ENCODE peak calls at places on chromosome 2, in five cellular contexts. D is GM12878, V is H1, P is HepG2, C is K562. M is an unnamed sample.

GRCh38 chr2:207473203-207473865 is 56.4 kb upstream of the CREB1 start:
- DNase-seq in D (peak; percentile 30), V (peak; percentile 44), P (peak; percentile 30), C (no peak), M (peak; percentile 51)

GRCh38 chr2:168175469-168175868 is 71.9 kb downstream of the STK39 start:
- DNase-seq in D (no peak), V (no peak), P (no peak), C (no peak), M (no peak)

GRCh38 chr2:127173073-127173472 is 47.0 kb downstream of the CYP27C1 start:
- DNase-seq in D (no peak), V (no peak), P (no peak), C (no peak), M (no peak)

GRCh38 chr2:38499921-38500634 is 102.7 kb downstream of the HNRNPLL start:
- DNase-seq in D (no peak), V (no peak), P (no peak), C (no peak), M (no peak)

GRCh38 chr2:88737385-88737784 is 45.9 kb downstream of the RPIA start:
- DNase-seq in D (no peak), V (no peak), P (no peak), C (no peak), M (no peak)

GRCh38 chr2:110101280-110101844 is 14.3 kb downstream of the MALL start:
- DNase-seq in D (no peak), V (peak; percentile 27), P (peak; percentile 77), C (no peak), M (peak; percentile 84)

GRCh38 chr2:112713926-112714325 is 6.9 kb upstream of the NT5DC4 start:
- DNase-seq in D (no peak), V (no peak), P (no peak), C (no peak), M (no peak)

GRCh38 chr2:183964565-183964964 is 633.8 kb upstream of the ZNF804A start:
- DNase-seq in D (no peak), V (no peak), P (no peak), C (no peak), M (no peak)

GRCh38 chr2:225103737-225104141 is 61.5 kb upstream of the DOCK10 start:
- DNase-seq in D (no peak), V (no peak), P (no peak), C (no peak), M (no peak)

GRCh38 chr2:29706171-29706690 is 215.2 kb downstream of the ALK start:
- DNase-seq in D (no peak), V (no peak), P (no peak), C (no peak), M (no peak)

GRCh38 chr2:217707116-217707742 is 295.6 kb downstream of the TNS1 start:
- DNase-seq in D (no peak), V (no peak), P (no peak), C (no peak), M (no peak)

GRCh38 chr2:231947694-231948093 is 13.8 kb upstream of the DIS3L2 start:
- DNase-seq in D (no peak), V (no peak), P (no peak), C (no peak), M (no peak)

GRCh38 chr2:53202063-53202462 is 565.5 kb upstream of the CHAC2 start:
- DNase-seq in D (no peak), V (no peak), P (peak; percentile 25), C (no peak), M (no peak)

GRCh38 chr2:177675256-177676220 is 283.0 kb downstream of the AGPS start:
- DNase-seq in D (no peak), V (no peak), P (no peak), C (no peak), M (no peak)

GRCh38 chr2:36361396-36361795 is 5.8 kb downstream of the CRIM1 start:
- DNase-seq in D (no peak), V (no peak), P (no peak), C (no peak), M (no peak)

GRCh38 chr2:231464576-231465540 is 574 bp upstream of the NCL start:
- DNase-seq in D (no peak), V (peak; percentile 89), P (peak; percentile 30), C (peak; percentile 88), M (peak; percentile 98)

GRCh38 chr2:152564754-152565551 is 152.3 kb downstream of the PRPF40A start:
- DNase-seq in D (peak; percentile 70), V (no peak), P (no peak), C (no peak), M (no peak)

GRCh38 chr2:230762317-230762896 is 49.8 kb downstream of the CAB39 start:
- DNase-seq in D (no peak), V (peak; percentile 10), P (peak; percentile 65), C (peak; percentile 20), M (peak; percentile 50)

GRCh38 chr2:76157531-76157930 is 446.8 kb upstream of the GCFC2 start:
- DNase-seq in D (no peak), V (no peak), P (no peak), C (no peak), M (no peak)

GRCh38 chr2:23618696-23619530 is 233.9 kb downstream of the KLHL29 start:
- DNase-seq in D (no peak), V (no peak), P (no peak), C (no peak), M (peak; percentile 82)

GRCh38 chr2:23616630-23617029 is 231.7 kb downstream of the KLHL29 start:
- DNase-seq in D (no peak), V (no peak), P (no peak), C (no peak), M (no peak)

GRCh38 chr2:23618265-23618664 is 233.3 kb downstream of the KLHL29 start:
- DNase-seq in D (no peak), V (no peak), P (no peak), C (no peak), M (no peak)

GRCh38 chr2:23617817-23618216 is 232.8 kb downstream of the KLHL29 start:
- DNase-seq in D (no peak), V (no peak), P (no peak), C (no peak), M (no peak)

DNA sequence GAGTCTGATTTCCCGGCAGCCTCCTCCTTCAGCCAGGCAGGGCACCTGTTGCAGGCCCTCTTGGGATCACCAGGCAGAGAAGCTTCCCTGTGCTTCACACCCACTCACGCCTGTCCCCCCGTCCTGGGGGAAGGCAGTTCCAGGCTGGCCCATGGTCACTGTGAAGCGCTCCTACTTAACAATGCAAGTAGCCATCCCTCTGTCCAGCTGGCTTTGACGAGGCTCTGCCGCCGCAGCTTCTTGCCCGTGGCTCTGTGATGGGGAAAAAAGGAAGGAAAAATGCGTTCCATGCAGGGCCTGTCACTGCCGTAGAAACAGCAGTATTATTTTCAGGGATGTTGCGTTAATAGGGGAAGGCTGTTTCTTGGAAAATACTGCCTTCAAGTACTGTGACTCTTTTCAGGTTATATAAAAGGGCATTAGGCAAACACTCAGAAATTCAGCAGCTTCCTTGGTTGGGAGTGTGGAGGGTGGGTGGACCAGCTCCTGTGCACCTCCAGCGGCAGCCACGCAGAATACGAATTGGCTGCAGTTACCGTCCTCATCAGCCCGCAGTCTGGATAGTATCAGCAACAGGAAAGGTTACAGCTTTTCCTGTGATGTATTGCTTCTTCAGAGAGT is 232.3 kb downstream of the KLHL29 start:
- DNase-seq in D (no peak), V (no peak), P (no peak), C (no peak), M (no peak)
- H3K4me3 ChIP-seq in D (no peak overlapping the region), V (no peak overlapping the region), P (no peak overlapping the region), C (no peak overlapping the region), M (no peak overlapping the region)

DNA sequence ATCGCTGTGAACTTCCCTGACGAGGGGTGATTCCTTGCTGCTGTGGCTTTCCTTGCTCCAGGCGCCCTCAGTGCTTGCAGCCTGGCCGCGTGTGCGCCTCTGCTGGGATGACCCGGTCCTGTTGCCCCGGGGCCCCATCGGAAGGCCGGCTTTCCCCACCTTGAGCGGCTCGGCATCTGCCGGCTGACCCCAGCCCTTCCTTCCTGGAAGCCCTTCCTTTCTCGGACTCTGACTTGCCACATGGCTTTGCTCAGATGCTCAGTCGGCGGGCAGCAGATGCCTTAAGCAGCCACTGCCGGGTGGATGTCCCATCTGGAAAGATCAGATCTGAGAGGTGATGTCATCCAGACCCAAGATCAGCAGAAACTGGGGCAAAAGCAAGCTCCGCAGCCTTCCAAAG is 100.5 kb upstream of the ODC1 start:
- DNase-seq in D (no peak), V (no peak), P (no peak), C (no peak), M (peak; percentile 93)
- TF ChIP-seq TAF1 in D (no peak), V (no peak), P (no peak), C (no peak), M (no peak)

DNA sequence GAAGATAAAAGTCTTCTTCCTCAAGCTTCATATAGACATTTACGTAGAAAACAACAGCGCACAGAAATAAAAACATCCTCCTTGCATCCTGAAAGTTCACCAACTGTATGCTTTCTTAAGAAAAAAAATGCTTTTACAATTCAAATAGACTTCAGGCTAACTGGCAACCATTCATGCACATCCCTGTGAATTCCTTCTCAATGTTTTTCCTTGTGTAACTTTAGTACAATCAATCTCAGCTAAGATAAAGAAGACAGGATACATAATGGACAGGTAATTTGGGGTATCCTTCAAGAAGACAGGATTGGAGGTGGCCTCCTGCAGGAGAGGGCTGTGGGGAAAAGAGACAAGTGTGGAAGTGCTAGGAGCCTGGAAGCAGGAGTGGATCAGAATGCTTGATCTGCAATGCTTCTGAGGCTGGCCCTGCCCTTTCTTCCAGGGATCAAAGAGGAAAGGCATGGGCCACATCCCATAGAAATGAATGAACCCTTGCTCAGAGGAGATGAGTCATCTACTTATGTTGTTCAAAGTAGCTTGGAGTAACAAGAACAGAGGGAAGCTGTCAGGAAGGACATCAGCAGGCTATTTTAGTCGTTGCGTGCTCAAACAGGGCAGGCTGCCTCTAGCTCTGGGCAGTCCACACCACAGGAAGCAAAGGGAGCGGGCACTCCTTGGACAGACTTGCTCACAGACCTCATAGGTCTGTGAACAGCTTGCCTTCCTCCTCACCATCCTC is 126.6 kb downstream of the TMEM131 start:
- DNase-seq in D (no peak), V (no peak), P (peak; percentile 87), C (no peak), M (no peak)
- TF ChIP-seq CHD2 in D (no peak), V (no peak), P (no peak), C (no peak), M (no peak)

GRCh38 chr2:132953771-132954170 is 283.8 kb upstream of the LYPD1 start:
- DNase-seq in D (peak; percentile 33), V (no peak), P (no peak), C (no peak), M (no peak)

GRCh38 chr2:132949108-132949507 is 279.1 kb upstream of the LYPD1 start:
- DNase-seq in D (no peak), V (no peak), P (no peak), C (no peak), M (no peak)

GRCh38 chr2:132955871-132956615 is 286.0 kb upstream of the LYPD1 start:
- DNase-seq in D (no peak), V (no peak), P (no peak), C (no peak), M (no peak)

DNA sequence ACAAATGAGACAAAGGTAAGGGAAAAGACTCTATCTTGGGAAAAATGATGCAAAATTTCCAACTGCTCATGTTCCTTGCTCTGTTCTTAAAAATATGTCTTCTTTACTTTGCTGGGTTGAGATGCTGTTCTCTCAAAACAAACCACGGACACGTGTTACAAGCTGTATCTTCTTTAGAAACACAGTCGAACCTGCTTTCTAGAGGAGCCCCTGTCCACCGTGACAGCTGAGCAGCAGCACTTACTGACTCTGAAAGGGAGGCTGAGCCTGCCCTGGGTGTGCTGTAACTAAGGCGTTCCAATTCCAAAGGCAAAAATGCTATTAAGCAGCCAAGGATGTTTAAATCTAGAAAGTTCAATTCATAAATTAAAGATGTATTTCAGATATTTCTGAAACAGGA is 281.0 kb upstream of the LYPD1 start:
- DNase-seq in D (no peak), V (no peak), P (no peak), C (no peak), M (no peak)
- H3K4me3 ChIP-seq in D (no peak overlapping the region), V (no peak overlapping the region), P (no peak overlapping the region), C (no peak overlapping the region), M (no peak overlapping the region)

M was measured in SK-N-SH.